ENCODE peak calls at places on chromosome 1, in ten cellular contexts. A, K, S, F, E, L, J, W, Q and T are unnamed samples.

GRCh38 chr1:179036844-179037465 is 11.3 kb downstream of the FAM20B start:
- DNase-seq in A (no peak), K (no peak), S (no peak), F (no peak), E (no peak), L (peak), J (no peak), W (peak), Q (no peak), T (no peak)

GRCh38 chr1:52153898-52154297 is 12.0 kb downstream of the ZFYVE9 start:
- DNase-seq in A (peak), K (no peak), S (no peak), F (no peak), E (no peak), L (no peak), J (no peak), W (no peak), Q (no peak), T (no peak)

GRCh38 chr1:212470059-212470458 is 37.3 kb downstream of the NENF start:
- DNase-seq in A (peak), K (no peak), S (no peak), F (peak), E (peak), L (peak), J (peak), W (no peak), Q (peak), T (no peak)

GRCh38 chr1:85451236-85451830 is 13.6 kb downstream of the DDAH1 start:
- DNase-seq in A (peak), K (no peak), S (no peak), F (no peak), E (no peak), L (no peak), J (no peak), W (no peak), Q (no peak), T (no peak)

GRCh38 chr1:21270086-21270689 is 20.1 kb downstream of the ECE1 start:
- DNase-seq in A (no peak), K (peak), S (peak), F (no peak), E (peak), L (peak), J (peak), W (peak), Q (peak), T (no peak)

GRCh38 chr1:220791959-220792358 is 5.2 kb downstream of the MTARC1 start:
- DNase-seq in A (no peak), K (no peak), S (no peak), F (no peak), E (no peak), L (no peak), J (no peak), W (no peak), Q (no peak), T (no peak)

GRCh38 chr1:177306981-177307380 is 136.2 kb downstream of the BRINP2 start:
- DNase-seq in A (no peak), K (no peak), S (no peak), F (no peak), E (no peak), L (no peak), J (no peak), W (no peak), Q (no peak), T (no peak)

GRCh38 chr1:153470707-153471106 is 10.3 kb upstream of the S100A7 start:
- DNase-seq in A (no peak), K (no peak), S (no peak), F (no peak), E (no peak), L (peak), J (no peak), W (no peak), Q (no peak), T (no peak)

GRCh38 chr1:27342778-27343638 is 1.2 kb downstream of the SYTL1 start:
- DNase-seq in A (no peak), K (no peak), S (no peak), F (no peak), E (no peak), L (no peak), J (peak), W (peak), Q (no peak), T (no peak)

GRCh38 chr1:15272009-15272781 is 25.2 kb downstream of the FHAD1 start:
- DNase-seq in A (no peak), K (peak), S (peak), F (peak), E (peak), L (peak), J (peak), W (peak), Q (peak), T (no peak)

GRCh38 chr1:182611787-182612186 is 7.6 kb upstream of the RGS16 start:
- DNase-seq in A (no peak), K (no peak), S (no peak), F (no peak), E (no peak), L (no peak), J (no peak), W (no peak), Q (no peak), T (no peak)

GRCh38 chr1:172898866-172899265 is 151.9 kb downstream of the TNFSF18 start:
- DNase-seq in A (no peak), K (no peak), S (no peak), F (no peak), E (no peak), L (peak), J (no peak), W (peak), Q (no peak), T (no peak)

GRCh38 chr1:161390559-161390858 is 22.8 kb upstream of the CFAP126 start:
- DNase-seq in A (peak), K (no peak), S (no peak), F (no peak), E (no peak), L (no peak), J (no peak), W (no peak), Q (no peak), T (no peak)

GRCh38 chr1:112114540-112114939 is 125.1 kb upstream of the KCND3 start:
- DNase-seq in A (no peak), K (no peak), S (no peak), F (no peak), E (no peak), L (no peak), J (no peak), W (no peak), Q (no peak), T (no peak)

GRCh38 chr1:189693140-189693539 is 784.5 kb downstream of the BRINP3 start:
- DNase-seq in A (no peak), K (no peak), S (no peak), F (no peak), E (no peak), L (no peak), J (no peak), W (no peak), Q (no peak), T (no peak)

GRCh38 chr1:29630756-29631155 is 394.4 kb downstream of the PTPRU start:
- DNase-seq in A (peak), K (no peak), S (no peak), F (no peak), E (no peak), L (no peak), J (no peak), W (no peak), Q (no peak), T (no peak)

GRCh38 chr1:82706741-82707140 is 906.0 kb downstream of the ADGRL2 start:
- DNase-seq in A (no peak), K (no peak), S (no peak), F (peak), E (no peak), L (no peak), J (no peak), W (no peak), Q (no peak), T (no peak)

GRCh38 chr1:25712299-25712970 is 87.6 kb upstream of the SELENON start:
- DNase-seq in A (no peak), K (no peak), S (no peak), F (no peak), E (no peak), L (no peak), J (no peak), W (no peak), Q (no peak), T (no peak)

GRCh38 chr1:240602189-240602588 is 9.8 kb downstream of the GREM2 start:
- DNase-seq in A (no peak), K (peak), S (no peak), F (peak), E (no peak), L (no peak), J (no peak), W (no peak), Q (no peak), T (no peak)

GRCh38 chr1:59271861-59272260 is 25.0 kb upstream of the FGGY start:
- DNase-seq in A (no peak), K (no peak), S (no peak), F (no peak), E (no peak), L (no peak), J (no peak), W (no peak), Q (no peak), T (no peak)

GRCh38 chr1:184524248-184524647 is 137.4 kb downstream of the C1orf21 start:
- DNase-seq in A (no peak), K (no peak), S (no peak), F (no peak), E (no peak), L (no peak), J (no peak), W (no peak), Q (no peak), T (no peak)

GRCh38 chr1:103266036-103266435 is 157.7 kb upstream of the COL11A1 start:
- DNase-seq in A (no peak), K (no peak), S (no peak), F (peak), E (no peak), L (no peak), J (no peak), W (no peak), Q (no peak), T (no peak)

GRCh38 chr1:172401907-172402306 is 18.6 kb upstream of the C1orf105 start:
- DNase-seq in A (no peak), K (no peak), S (no peak), F (no peak), E (no peak), L (no peak), J (no peak), W (no peak), Q (no peak), T (no peak)

GRCh38 chr1:12511516-12512468 is 106.2 kb downstream of the DHRS3 start:
- DNase-seq in A (no peak), K (no peak), S (no peak), F (peak), E (no peak), L (no peak), J (no peak), W (no peak), Q (no peak), T (no peak)

GRCh38 chr1:193434319-193434718 is 247.9 kb upstream of the B3GALT2 start:
- DNase-seq in A (no peak), K (peak), S (no peak), F (peak), E (no peak), L (peak), J (no peak), W (no peak), Q (no peak), T (peak)

GRCh38 chr1:45499415-45499769 is 481 bp downstream of the CCDC163 start:
- DNase-seq in A (no peak), K (peak), S (no peak), F (no peak), E (no peak), L (no peak), J (no peak), W (peak), Q (no peak), T (no peak)